ENCODE peak calls at places on chromosome 16, in nine cellular contexts. G, X, Y, A, E, J, D, I and K are unnamed samples.

GRCh38 chr16:1183235-1183907 is 30.5 kb downstream of the CACNA1H start:
- DNase-seq in E (peak; percentile 58), G (peak; percentile 63), X (peak; percentile 59), A (no peak), D (no peak), Y (no peak), J (no peak), I (no peak), K (peak; percentile 86)

GRCh38 chr16:10090816-10091215 is 91.4 kb downstream of the GRIN2A start:
- DNase-seq in A (no peak), J (no peak), G (no peak), E (no peak), D (no peak), I (no peak), Y (no peak), X (no peak), K (no peak)

GRCh38 chr16:46830417-46830901 is 521 bp downstream of the C16orf87 start:
- DNase-seq in Y (no peak), E (no peak), G (no peak), A (peak; percentile 71), D (peak; percentile 88), I (no peak), J (peak; percentile 73), X (peak; percentile 37), K (no peak)

GRCh38 chr16:85948870-85949269 is 49.9 kb downstream of the IRF8 start:
- DNase-seq in G (no peak), X (no peak), Y (no peak), E (no peak), A (no peak), D (no peak), J (no peak), I (no peak), K (no peak)

GRCh38 chr16:87227651-87228015 is 89.6 kb downstream of the C16orf95 start:
- DNase-seq in E (no peak), A (no peak), D (no peak), J (no peak), I (no peak), G (no peak), X (peak; percentile 6), Y (no peak), K (no peak)

GRCh38 chr16:48525201-48526057 is 84.6 kb downstream of the N4BP1 start:
- DNase-seq in J (no peak), Y (no peak), X (no peak), I (no peak), A (no peak), E (no peak), G (no peak), D (peak; percentile 72), K (no peak)

GRCh38 chr16:56606071-56606687 is 2.2 kb upstream of the MT2A start:
- DNase-seq in D (no peak), Y (no peak), J (no peak), E (peak; percentile 51), X (no peak), A (no peak), G (peak; percentile 79), I (peak; percentile 61), K (peak; percentile 73)

GRCh38 chr16:86597126-86597879 is 19.0 kb downstream of the FOXL1 start:
- DNase-seq in X (no peak), I (no peak), G (no peak), Y (no peak), J (no peak), E (no peak), D (peak; percentile 50), A (no peak), K (no peak)

GRCh38 chr16:29818082-29818481 is 2.1 kb downstream of the PAGR1 start:
- DNase-seq in I (no peak), E (no peak), X (no peak), G (no peak), Y (no peak), J (no peak), A (no peak), D (no peak), K (no peak)

GRCh38 chr16:29819506-29819905 is 756 bp upstream of the MVP start:
- DNase-seq in J (no peak), E (peak; percentile 49), A (no peak), Y (no peak), I (no peak), D (no peak), X (peak; percentile 62), G (no peak), K (no peak)

GRCh38 chr16:29821663-29822115 is 1.4 kb downstream of the MVP start:
- DNase-seq in D (no peak), G (peak; percentile 79), X (peak; percentile 62), A (peak; percentile 39), E (peak; percentile 74), J (no peak), I (no peak), Y (no peak), K (no peak)

GRCh38 chr16:29820271-29820701 is at the start of gene MVP:
- DNase-seq in A (peak; percentile 83), X (peak; percentile 83), G (peak; percentile 57), J (peak; percentile 84), D (no peak), Y (peak; percentile 63), I (no peak), E (peak; percentile 74), K (no peak)

DNA sequence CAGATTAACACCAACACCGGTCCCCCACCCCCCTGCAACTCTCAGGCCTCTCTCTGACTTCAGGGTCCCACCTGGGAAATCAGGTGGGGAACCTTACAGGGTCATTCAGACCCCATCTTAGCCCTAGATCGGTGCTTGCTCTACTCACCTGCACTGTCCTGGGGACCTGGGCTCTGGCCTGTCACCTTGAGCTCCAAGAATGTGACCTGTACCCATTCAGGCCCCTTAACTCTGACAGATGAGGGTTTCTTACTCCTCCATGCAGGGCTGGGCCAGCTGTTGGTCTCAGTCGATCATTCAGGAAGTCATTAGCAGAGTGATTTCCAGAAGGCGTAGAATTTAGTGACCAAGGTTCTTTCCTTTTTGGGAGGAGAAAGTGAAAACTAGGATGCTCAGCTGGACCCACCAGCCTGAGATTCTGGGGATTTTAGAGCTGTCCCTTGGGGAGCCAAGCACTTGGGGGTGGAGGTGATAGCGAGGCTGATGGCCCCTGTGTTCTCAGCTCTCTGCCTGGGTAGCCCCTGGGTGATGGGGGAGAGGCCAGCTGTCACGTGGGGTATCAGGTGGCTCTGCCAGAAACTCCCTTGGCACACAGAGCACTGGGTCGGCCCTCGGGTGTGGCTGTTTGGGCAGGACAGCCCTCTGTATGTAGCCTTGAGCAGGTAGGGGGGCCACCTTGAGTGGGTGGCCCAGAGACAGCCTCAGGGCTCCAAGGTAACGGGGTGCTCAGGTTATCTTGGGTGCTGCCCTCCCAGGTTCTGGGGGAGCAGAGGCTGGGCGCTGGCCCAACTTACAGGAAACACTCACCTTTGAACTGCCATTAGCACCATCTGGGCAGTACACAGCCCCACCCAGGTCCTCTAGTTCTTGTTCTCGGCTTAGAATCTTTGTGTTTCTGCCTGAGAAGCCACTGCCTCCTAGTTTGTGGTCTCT is 734 bp downstream of the MVP start:
- DNase-seq in A (peak; percentile 56), J (peak; percentile 73), Y (peak; percentile 55), G (no peak), E (peak; percentile 77), X (peak; percentile 85), D (no peak), I (no peak), K (no peak)
- TF ChIP-seq POLR2A in A (no peak), J (peak; percentile 28), Y (peak; percentile 84), G (no peak), E (peak; percentile 12), X (peak; percentile 74), D (no peak), I (no peak), K (no peak)

GRCh38 chr16:8867483-8868271 is 1.1 kb downstream of the CARHSP1 start:
- DNase-seq in I (no peak), D (peak; percentile 94), X (peak; percentile 51), Y (no peak), G (no peak), A (no peak), J (peak; percentile 74), E (no peak), K (no peak)

GRCh38 chr16:8868272-8869211 is at the start of gene CARHSP1:
- DNase-seq in D (peak; percentile 97), I (peak; percentile 79), A (peak; percentile 92), Y (peak; percentile 95), X (peak; percentile 92), J (peak; percentile 91), E (peak; percentile 92), G (peak; percentile 79), K (peak; percentile 89)

GRCh38 chr16:8866118-8866883 is 2.5 kb downstream of the CARHSP1 start:
- DNase-seq in G (no peak), X (peak; percentile 80), Y (no peak), D (peak; percentile 93), I (no peak), A (no peak), E (no peak), J (peak; percentile 74), K (no peak)

GRCh38 chr16:8865145-8865882 is 3.5 kb downstream of the CARHSP1 start:
- DNase-seq in A (no peak), X (no peak), E (no peak), D (no peak), Y (no peak), G (no peak), I (no peak), J (no peak), K (no peak)

DNA sequence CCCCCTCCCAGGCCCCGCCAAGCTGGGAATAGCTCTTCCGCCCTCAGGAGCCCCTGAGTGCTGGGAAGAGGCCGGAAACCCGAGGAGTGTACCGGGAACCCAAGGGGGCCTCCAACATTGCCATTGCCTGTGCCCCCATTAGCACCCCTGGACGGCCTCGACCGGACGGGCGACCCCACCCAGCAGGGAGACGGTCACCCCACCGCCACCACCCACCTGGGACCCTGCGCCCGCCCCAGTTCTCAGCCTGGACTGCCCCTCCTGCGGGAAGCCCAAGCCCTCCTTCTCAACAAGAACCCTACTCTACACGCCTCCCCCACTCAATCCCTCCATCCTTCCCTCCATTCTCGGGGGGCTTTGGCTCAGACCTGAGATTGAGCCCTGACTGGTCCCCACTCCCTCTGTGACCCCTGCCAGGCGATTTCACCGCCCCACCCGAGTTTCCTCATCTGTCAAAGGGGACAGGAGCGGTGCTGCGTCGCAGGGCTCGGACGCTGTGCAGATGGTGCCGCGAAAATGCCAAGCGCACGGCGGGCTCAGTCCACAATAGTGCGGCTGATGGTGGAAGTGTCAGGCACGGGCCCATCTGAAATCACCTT is 1.8 kb downstream of the CARHSP1 start:
- DNase-seq in Y (no peak), A (no peak), G (no peak), J (no peak), X (peak; percentile 42), I (no peak), D (no peak), E (no peak), K (no peak)
- TF ChIP-seq POLR2A in Y (no peak), A (no peak), G (no peak), J (no peak), X (no peak), I (no peak), D (no peak), E (no peak), K (no peak)

GRCh38 chr16:67166035-67166882 is 1.7 kb downstream of the HSF4 start:
- DNase-seq in A (no peak), I (no peak), X (no peak), J (no peak), E (no peak), G (no peak), D (peak; percentile 80), Y (no peak), K (no peak)

GRCh38 chr16:67165121-67166034 is 833 bp downstream of the HSF4 start:
- DNase-seq in D (no peak), I (no peak), J (peak; percentile 46), G (no peak), A (peak; percentile 53), E (no peak), Y (no peak), X (peak; percentile 16), K (no peak)

GRCh38 chr16:67163164-67163902 is 1.2 kb upstream of the HSF4 start:
- DNase-seq in A (peak; percentile 78), I (no peak), Y (no peak), D (peak; percentile 90), X (peak; percentile 40), E (no peak), G (peak; percentile 35), J (no peak), K (no peak)

GRCh38 chr16:67163903-67164558 is 514 bp upstream of the HSF4 start:
- DNase-seq in J (no peak), X (peak; percentile 35), E (no peak), I (no peak), G (no peak), A (peak; percentile 69), Y (no peak), D (peak; percentile 89), K (no peak)

DNA sequence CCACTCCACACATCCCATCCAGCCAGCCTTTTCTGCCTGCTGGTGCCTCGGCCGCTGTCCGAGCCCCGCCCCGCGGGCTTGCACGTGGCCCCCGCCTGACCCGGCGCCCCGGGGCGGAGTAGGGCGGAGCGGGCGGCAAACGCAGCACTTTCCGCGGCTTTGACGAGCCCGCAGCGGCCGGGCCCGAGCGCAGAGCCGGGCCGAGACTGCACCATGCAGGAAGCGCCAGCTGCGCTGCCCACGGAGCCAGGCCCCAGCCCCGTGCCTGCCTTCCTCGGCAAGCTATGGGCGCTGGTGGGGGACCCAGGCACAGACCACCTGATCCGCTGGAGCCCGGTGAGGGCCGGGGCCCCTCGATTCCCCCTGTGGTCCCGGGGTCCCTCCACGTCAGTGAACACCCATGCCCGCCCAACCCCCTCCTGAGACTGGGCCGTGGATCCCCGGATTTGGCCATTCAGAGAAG is at the start of gene HSF4:
- DNase-seq in A (peak; percentile 82), E (no peak), G (no peak), I (no peak), Y (no peak), D (peak; percentile 91), J (peak; percentile 77), X (peak; percentile 75), K (no peak)
- TF ChIP-seq POLR2A in A (no peak), E (no peak), G (no peak), I (no peak), Y (no peak), D (no peak), J (peak; percentile 77), X (peak; percentile 71), K (no peak)

DNA sequence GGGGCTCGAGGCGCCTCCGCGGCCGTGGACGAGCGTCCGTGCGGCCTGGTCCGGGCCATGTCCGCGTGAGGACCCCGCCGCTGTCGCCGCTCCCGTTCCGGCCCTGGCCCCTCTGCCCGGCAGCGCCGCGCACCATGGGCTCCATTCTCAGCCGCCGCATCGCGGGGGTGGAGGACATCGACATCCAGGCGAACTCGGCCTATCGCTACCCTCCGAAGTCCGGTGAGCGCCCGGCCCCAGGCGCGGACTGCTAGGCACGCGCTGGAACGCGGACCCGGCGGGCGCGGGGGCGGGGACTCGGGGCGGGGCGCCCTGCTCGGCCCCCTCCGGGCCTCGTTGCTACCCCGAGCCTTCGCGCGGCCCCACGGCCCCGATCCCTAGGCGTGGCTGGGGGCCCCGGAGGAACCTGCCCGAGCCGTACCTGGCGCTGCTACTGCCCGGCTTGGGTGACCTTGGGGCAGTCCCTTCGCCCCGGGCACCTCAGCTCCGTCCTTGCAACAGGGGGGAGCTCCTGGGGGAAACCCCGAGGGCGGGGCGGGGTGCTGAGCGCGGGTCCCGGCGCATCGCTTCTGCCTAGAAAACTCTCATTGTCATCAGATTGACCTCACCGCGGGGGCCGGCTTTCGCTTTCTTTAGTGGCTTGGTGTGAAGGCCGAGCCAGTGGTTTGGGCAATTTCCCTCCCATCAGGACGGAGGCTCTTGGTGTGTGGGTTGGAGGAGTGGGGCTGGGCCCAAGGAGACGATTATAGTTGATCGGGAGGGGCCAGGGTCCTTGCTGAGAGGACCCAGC is 396 bp downstream of the MGRN1 start:
- DNase-seq in Y (peak; percentile 73), G (peak; percentile 61), E (no peak), J (peak; percentile 82), I (peak; percentile 60), D (peak; percentile 94), A (peak; percentile 85), X (peak; percentile 91), K (no peak)
- TF ChIP-seq POLR2A in Y (peak; percentile 51), G (peak; percentile 94), E (peak; percentile 98), J (peak; percentile 97), I (peak; percentile 67), D (no peak), A (peak; percentile 83), X (peak; percentile 92), K (peak; percentile 97)